ENCODE peak calls at places on chromosomes 7 and 10, in ten cellular contexts. One of them, this sample, is unnamed.
A peak's percentile ranks its signal among the peaks of the same experiment; 100 is the strongest.

GRCh38 chr7:127792528-127793342 is 140.7 kb downstream of the SND1 start:
- DNase-seq in NCI-H2081: peak; percentile 24
- DNase-seq in IMR-90: no peak
- DNase-seq in fibroblast of gingiva: no peak
- DNase-seq in NCI-H748 treated with DMSO at 0.1 percent for 48 hours: peak; percentile 31
- DNase-seq in mucosa of gallbladder: no peak
- DNase-seq in activated CD8-positive, alpha-beta T cell treated with anti-CD3 and anti-CD28 coated beads for 36 hours: peak; percentile 42
- DNase-seq in upper lobe of left lung: peak; percentile 48
- DNase-seq in HT1080: peak; percentile 13
- DNase-seq in stimulated activated CD8-positive, alpha-beta memory T cell treated with anti-CD3 and anti-CD28 coated beads, Interleukin-4, amount 100 ng/mL, for 4 hours: no peak
- DNase-seq in this sample: no peak

GRCh38 chr7:322111-322671 is 32.2 kb downstream of the FOXL3 start:
- DNase-seq in mucosa of gallbladder: peak; percentile 73
- DNase-seq in upper lobe of left lung: peak; percentile 77
- DNase-seq in NCI-H2081: peak; percentile 54
- DNase-seq in HT1080: no peak
- DNase-seq in IMR-90: peak; percentile 3
- DNase-seq in stimulated activated CD8-positive, alpha-beta memory T cell treated with anti-CD3 and anti-CD28 coated beads, Interleukin-4, amount 100 ng/mL, for 4 hours: peak; percentile 57
- DNase-seq in NCI-H748 treated with DMSO at 0.1 percent for 48 hours: peak; percentile 15
- DNase-seq in fibroblast of gingiva: no peak
- DNase-seq in activated CD8-positive, alpha-beta T cell treated with anti-CD3 and anti-CD28 coated beads for 36 hours: peak; percentile 81
- DNase-seq in this sample: no peak

GRCh38 chr7:266851-267840 is 22.8 kb upstream of the FOXL3 start:
- DNase-seq in NCI-H2081: peak; percentile 68
- DNase-seq in fibroblast of gingiva: no peak
- DNase-seq in IMR-90: no peak
- DNase-seq in stimulated activated CD8-positive, alpha-beta memory T cell treated with anti-CD3 and anti-CD28 coated beads, Interleukin-4, amount 100 ng/mL, for 4 hours: no peak
- DNase-seq in mucosa of gallbladder: no peak
- DNase-seq in upper lobe of left lung: peak; percentile 30
- DNase-seq in NCI-H748 treated with DMSO at 0.1 percent for 48 hours: no peak
- DNase-seq in activated CD8-positive, alpha-beta T cell treated with anti-CD3 and anti-CD28 coated beads for 36 hours: peak; percentile 13
- DNase-seq in HT1080: no peak
- DNase-seq in this sample: no peak

GRCh38 chr10:85617751-85618150 is 748.8 kb downstream of the GRID1 start:
- DNase-seq in fibroblast of gingiva: no peak
- DNase-seq in mucosa of gallbladder: no peak
- DNase-seq in IMR-90: no peak
- DNase-seq in activated CD8-positive, alpha-beta T cell treated with anti-CD3 and anti-CD28 coated beads for 36 hours: no peak
- DNase-seq in stimulated activated CD8-positive, alpha-beta memory T cell treated with anti-CD3 and anti-CD28 coated beads, Interleukin-4, amount 100 ng/mL, for 4 hours: no peak
- DNase-seq in NCI-H2081: no peak
- DNase-seq in NCI-H748 treated with DMSO at 0.1 percent for 48 hours: no peak
- DNase-seq in upper lobe of left lung: no peak
- DNase-seq in HT1080: no peak
- DNase-seq in this sample: no peak

GRCh38 chr10:78648256-78648860 is 420.4 kb upstream of the ZMIZ1 start:
- DNase-seq in stimulated activated CD8-positive, alpha-beta memory T cell treated with anti-CD3 and anti-CD28 coated beads, Interleukin-4, amount 100 ng/mL, for 4 hours: no peak
- DNase-seq in NCI-H748 treated with DMSO at 0.1 percent for 48 hours: no peak
- DNase-seq in HT1080: no peak
- DNase-seq in upper lobe of left lung: no peak
- DNase-seq in activated CD8-positive, alpha-beta T cell treated with anti-CD3 and anti-CD28 coated beads for 36 hours: no peak
- DNase-seq in NCI-H2081: no peak
- DNase-seq in mucosa of gallbladder: no peak
- DNase-seq in fibroblast of gingiva: no peak
- DNase-seq in IMR-90: peak; percentile 55
- DNase-seq in this sample: no peak

GRCh38 chr10:77977975-77978759 is 51.1 kb downstream of the POLR3A start:
- DNase-seq in activated CD8-positive, alpha-beta T cell treated with anti-CD3 and anti-CD28 coated beads for 36 hours: no peak
- DNase-seq in IMR-90: no peak
- DNase-seq in stimulated activated CD8-positive, alpha-beta memory T cell treated with anti-CD3 and anti-CD28 coated beads, Interleukin-4, amount 100 ng/mL, for 4 hours: no peak
- DNase-seq in mucosa of gallbladder: no peak
- DNase-seq in NCI-H2081: no peak
- DNase-seq in fibroblast of gingiva: no peak
- DNase-seq in upper lobe of left lung: no peak
- DNase-seq in NCI-H748 treated with DMSO at 0.1 percent for 48 hours: no peak
- DNase-seq in HT1080: no peak
- DNase-seq in this sample: no peak

GRCh38 chr10:127997937-127998336 is 91.0 kb downstream of the PTPRE start:
- DNase-seq in HT1080: no peak
- DNase-seq in IMR-90: no peak
- DNase-seq in fibroblast of gingiva: no peak
- DNase-seq in upper lobe of left lung: no peak
- DNase-seq in stimulated activated CD8-positive, alpha-beta memory T cell treated with anti-CD3 and anti-CD28 coated beads, Interleukin-4, amount 100 ng/mL, for 4 hours: no peak
- DNase-seq in mucosa of gallbladder: no peak
- DNase-seq in NCI-H2081: no peak
- DNase-seq in NCI-H748 treated with DMSO at 0.1 percent for 48 hours: no peak
- DNase-seq in activated CD8-positive, alpha-beta T cell treated with anti-CD3 and anti-CD28 coated beads for 36 hours: no peak
- DNase-seq in this sample: no peak

GRCh38 chr7:137791947-137792346 is 54.8 kb downstream of the DGKI start:
- DNase-seq in activated CD8-positive, alpha-beta T cell treated with anti-CD3 and anti-CD28 coated beads for 36 hours: no peak
- DNase-seq in NCI-H748 treated with DMSO at 0.1 percent for 48 hours: no peak
- DNase-seq in NCI-H2081: peak; percentile 9
- DNase-seq in IMR-90: no peak
- DNase-seq in upper lobe of left lung: no peak
- DNase-seq in HT1080: no peak
- DNase-seq in stimulated activated CD8-positive, alpha-beta memory T cell treated with anti-CD3 and anti-CD28 coated beads, Interleukin-4, amount 100 ng/mL, for 4 hours: no peak
- DNase-seq in mucosa of gallbladder: no peak
- DNase-seq in fibroblast of gingiva: no peak
- DNase-seq in this sample: no peak

GRCh38 chr10:60910543-60910942 is 33.4 kb downstream of the RHOBTB1 start:
- DNase-seq in IMR-90: no peak
- DNase-seq in mucosa of gallbladder: peak; percentile 54
- DNase-seq in stimulated activated CD8-positive, alpha-beta memory T cell treated with anti-CD3 and anti-CD28 coated beads, Interleukin-4, amount 100 ng/mL, for 4 hours: no peak
- DNase-seq in HT1080: no peak
- DNase-seq in fibroblast of gingiva: no peak
- DNase-seq in NCI-H2081: no peak
- DNase-seq in upper lobe of left lung: peak; percentile 67
- DNase-seq in activated CD8-positive, alpha-beta T cell treated with anti-CD3 and anti-CD28 coated beads for 36 hours: no peak
- DNase-seq in NCI-H748 treated with DMSO at 0.1 percent for 48 hours: no peak
- DNase-seq in this sample: no peak

GRCh38 chr10:121096617-121097431 is 245.7 kb downstream of the WDR11 start:
- DNase-seq in HT1080: peak; percentile 53
- DNase-seq in activated CD8-positive, alpha-beta T cell treated with anti-CD3 and anti-CD28 coated beads for 36 hours: no peak
- DNase-seq in stimulated activated CD8-positive, alpha-beta memory T cell treated with anti-CD3 and anti-CD28 coated beads, Interleukin-4, amount 100 ng/mL, for 4 hours: no peak
- DNase-seq in NCI-H2081: no peak
- DNase-seq in upper lobe of left lung: no peak
- DNase-seq in IMR-90: no peak
- DNase-seq in fibroblast of gingiva: no peak
- DNase-seq in mucosa of gallbladder: peak; percentile 49
- DNase-seq in NCI-H748 treated with DMSO at 0.1 percent for 48 hours: no peak
- DNase-seq in this sample: no peak

GRCh38 chr10:4678951-4679671 is 146.9 kb upstream of the AKR1E2 start:
- DNase-seq in NCI-H748 treated with DMSO at 0.1 percent for 48 hours: no peak
- DNase-seq in fibroblast of gingiva: no peak
- DNase-seq in NCI-H2081: no peak
- DNase-seq in IMR-90: no peak
- DNase-seq in activated CD8-positive, alpha-beta T cell treated with anti-CD3 and anti-CD28 coated beads for 36 hours: no peak
- DNase-seq in mucosa of gallbladder: no peak
- DNase-seq in upper lobe of left lung: no peak
- DNase-seq in HT1080: no peak
- DNase-seq in stimulated activated CD8-positive, alpha-beta memory T cell treated with anti-CD3 and anti-CD28 coated beads, Interleukin-4, amount 100 ng/mL, for 4 hours: no peak
- DNase-seq in this sample: no peak

GRCh38 chr10:80532571-80532970 is 5.1 kb upstream of the SH2D4B start:
- DNase-seq in IMR-90: no peak
- DNase-seq in mucosa of gallbladder: no peak
- DNase-seq in activated CD8-positive, alpha-beta T cell treated with anti-CD3 and anti-CD28 coated beads for 36 hours: no peak
- DNase-seq in NCI-H2081: no peak
- DNase-seq in stimulated activated CD8-positive, alpha-beta memory T cell treated with anti-CD3 and anti-CD28 coated beads, Interleukin-4, amount 100 ng/mL, for 4 hours: no peak
- DNase-seq in fibroblast of gingiva: no peak
- DNase-seq in upper lobe of left lung: no peak
- DNase-seq in NCI-H748 treated with DMSO at 0.1 percent for 48 hours: no peak
- DNase-seq in HT1080: no peak
- DNase-seq in this sample: no peak

GRCh38 chr7:74282748-74283459 is 6.3 kb upstream of the CLIP2 start:
- DNase-seq in fibroblast of gingiva: no peak
- DNase-seq in HT1080: no peak
- DNase-seq in stimulated activated CD8-positive, alpha-beta memory T cell treated with anti-CD3 and anti-CD28 coated beads, Interleukin-4, amount 100 ng/mL, for 4 hours: no peak
- DNase-seq in IMR-90: no peak
- DNase-seq in upper lobe of left lung: no peak
- DNase-seq in mucosa of gallbladder: no peak
- DNase-seq in NCI-H2081: no peak
- DNase-seq in activated CD8-positive, alpha-beta T cell treated with anti-CD3 and anti-CD28 coated beads for 36 hours: no peak
- DNase-seq in NCI-H748 treated with DMSO at 0.1 percent for 48 hours: no peak
- DNase-seq in this sample: no peak

GRCh38 chr10:126500866-126501265 is 112.6 kb upstream of the ADAM12 start:
- DNase-seq in fibroblast of gingiva: peak; percentile 59
- DNase-seq in IMR-90: peak; percentile 56
- DNase-seq in stimulated activated CD8-positive, alpha-beta memory T cell treated with anti-CD3 and anti-CD28 coated beads, Interleukin-4, amount 100 ng/mL, for 4 hours: no peak
- DNase-seq in NCI-H2081: no peak
- DNase-seq in HT1080: peak; percentile 32
- DNase-seq in NCI-H748 treated with DMSO at 0.1 percent for 48 hours: no peak
- DNase-seq in activated CD8-positive, alpha-beta T cell treated with anti-CD3 and anti-CD28 coated beads for 36 hours: no peak
- DNase-seq in upper lobe of left lung: no peak
- DNase-seq in mucosa of gallbladder: no peak
- DNase-seq in this sample: no peak

GRCh38 chr7:1458676-1459511 is at the start of gene MICALL2:
- DNase-seq in activated CD8-positive, alpha-beta T cell treated with anti-CD3 and anti-CD28 coated beads for 36 hours: peak; percentile 60
- DNase-seq in fibroblast of gingiva: peak; percentile 79
- DNase-seq in stimulated activated CD8-positive, alpha-beta memory T cell treated with anti-CD3 and anti-CD28 coated beads, Interleukin-4, amount 100 ng/mL, for 4 hours: no peak
- DNase-seq in NCI-H2081: no peak
- DNase-seq in HT1080: peak; percentile 89
- DNase-seq in mucosa of gallbladder: peak; percentile 72
- DNase-seq in NCI-H748 treated with DMSO at 0.1 percent for 48 hours: no peak
- DNase-seq in IMR-90: peak; percentile 85
- DNase-seq in upper lobe of left lung: peak; percentile 87
- DNase-seq in this sample: no peak

GRCh38 chr10:100518761-100519241 is 860 bp downstream of the SEC31B start:
- DNase-seq in mucosa of gallbladder: peak; percentile 72
- DNase-seq in NCI-H748 treated with DMSO at 0.1 percent for 48 hours: peak; percentile 50
- DNase-seq in upper lobe of left lung: peak; percentile 71
- DNase-seq in IMR-90: peak; percentile 70
- DNase-seq in activated CD8-positive, alpha-beta T cell treated with anti-CD3 and anti-CD28 coated beads for 36 hours: peak; percentile 82
- DNase-seq in fibroblast of gingiva: peak; percentile 38
- DNase-seq in HT1080: peak; percentile 64
- DNase-seq in NCI-H2081: peak; percentile 11
- DNase-seq in stimulated activated CD8-positive, alpha-beta memory T cell treated with anti-CD3 and anti-CD28 coated beads, Interleukin-4, amount 100 ng/mL, for 4 hours: no peak
- DNase-seq in this sample: peak; percentile 63

GRCh38 chr7:104971290-104972071 is 42.5 kb upstream of the KMT2E start:
- DNase-seq in IMR-90: peak; percentile 60
- DNase-seq in NCI-H2081: peak; percentile 88
- DNase-seq in HT1080: peak; percentile 58
- DNase-seq in mucosa of gallbladder: no peak
- DNase-seq in NCI-H748 treated with DMSO at 0.1 percent for 48 hours: no peak
- DNase-seq in upper lobe of left lung: peak; percentile 67
- DNase-seq in fibroblast of gingiva: peak; percentile 84
- DNase-seq in activated CD8-positive, alpha-beta T cell treated with anti-CD3 and anti-CD28 coated beads for 36 hours: no peak
- DNase-seq in stimulated activated CD8-positive, alpha-beta memory T cell treated with anti-CD3 and anti-CD28 coated beads, Interleukin-4, amount 100 ng/mL, for 4 hours: no peak
- DNase-seq in this sample: no peak

GRCh38 chr7:78499966-78500365 is 701.4 kb downstream of the PHTF2 start:
- DNase-seq in activated CD8-positive, alpha-beta T cell treated with anti-CD3 and anti-CD28 coated beads for 36 hours: no peak
- DNase-seq in stimulated activated CD8-positive, alpha-beta memory T cell treated with anti-CD3 and anti-CD28 coated beads, Interleukin-4, amount 100 ng/mL, for 4 hours: no peak
- DNase-seq in upper lobe of left lung: no peak
- DNase-seq in NCI-H748 treated with DMSO at 0.1 percent for 48 hours: no peak
- DNase-seq in fibroblast of gingiva: peak; percentile 24
- DNase-seq in mucosa of gallbladder: no peak
- DNase-seq in IMR-90: peak; percentile 44
- DNase-seq in HT1080: no peak
- DNase-seq in NCI-H2081: no peak
- DNase-seq in this sample: no peak

GRCh38 chr7:105219771-105220160 is 169.0 kb downstream of the SRPK2 start:
- DNase-seq in mucosa of gallbladder: no peak
- DNase-seq in stimulated activated CD8-positive, alpha-beta memory T cell treated with anti-CD3 and anti-CD28 coated beads, Interleukin-4, amount 100 ng/mL, for 4 hours: no peak
- DNase-seq in NCI-H2081: no peak
- DNase-seq in activated CD8-positive, alpha-beta T cell treated with anti-CD3 and anti-CD28 coated beads for 36 hours: no peak
- DNase-seq in upper lobe of left lung: no peak
- DNase-seq in IMR-90: peak; percentile 85
- DNase-seq in HT1080: peak; percentile 50
- DNase-seq in fibroblast of gingiva: peak; percentile 5
- DNase-seq in NCI-H748 treated with DMSO at 0.1 percent for 48 hours: no peak
- DNase-seq in this sample: no peak

GRCh38 chr7:69695998-69696657 is 97.9 kb downstream of the AUTS2 start:
- DNase-seq in upper lobe of left lung: no peak
- DNase-seq in NCI-H748 treated with DMSO at 0.1 percent for 48 hours: no peak
- DNase-seq in fibroblast of gingiva: no peak
- DNase-seq in activated CD8-positive, alpha-beta T cell treated with anti-CD3 and anti-CD28 coated beads for 36 hours: peak; percentile 18
- DNase-seq in NCI-H2081: no peak
- DNase-seq in mucosa of gallbladder: no peak
- DNase-seq in IMR-90: no peak
- DNase-seq in stimulated activated CD8-positive, alpha-beta memory T cell treated with anti-CD3 and anti-CD28 coated beads, Interleukin-4, amount 100 ng/mL, for 4 hours: no peak
- DNase-seq in HT1080: no peak
- DNase-seq in this sample: no peak

GRCh38 chr10:100828744-100829102 is 83.3 kb downstream of the PAX2 start:
- DNase-seq in NCI-H748 treated with DMSO at 0.1 percent for 48 hours: no peak
- DNase-seq in stimulated activated CD8-positive, alpha-beta memory T cell treated with anti-CD3 and anti-CD28 coated beads, Interleukin-4, amount 100 ng/mL, for 4 hours: no peak
- DNase-seq in activated CD8-positive, alpha-beta T cell treated with anti-CD3 and anti-CD28 coated beads for 36 hours: peak; percentile 43
- DNase-seq in mucosa of gallbladder: no peak
- DNase-seq in fibroblast of gingiva: no peak
- DNase-seq in HT1080: no peak
- DNase-seq in NCI-H2081: no peak
- DNase-seq in IMR-90: no peak
- DNase-seq in upper lobe of left lung: no peak
- DNase-seq in this sample: peak; percentile 10

GRCh38 chr7:92667816-92668540 is 77.8 kb upstream of the FAM133B start:
- DNase-seq in stimulated activated CD8-positive, alpha-beta memory T cell treated with anti-CD3 and anti-CD28 coated beads, Interleukin-4, amount 100 ng/mL, for 4 hours: no peak
- DNase-seq in activated CD8-positive, alpha-beta T cell treated with anti-CD3 and anti-CD28 coated beads for 36 hours: no peak
- DNase-seq in IMR-90: peak; percentile 83
- DNase-seq in NCI-H748 treated with DMSO at 0.1 percent for 48 hours: no peak
- DNase-seq in upper lobe of left lung: no peak
- DNase-seq in HT1080: peak; percentile 44
- DNase-seq in fibroblast of gingiva: no peak
- DNase-seq in NCI-H2081: no peak
- DNase-seq in mucosa of gallbladder: no peak
- DNase-seq in this sample: no peak

GRCh38 chr10:63430091-63430998 is 35.4 kb downstream of the JMJD1C start:
- DNase-seq in HT1080: peak; percentile 43
- DNase-seq in NCI-H2081: no peak
- DNase-seq in fibroblast of gingiva: peak; percentile 52
- DNase-seq in mucosa of gallbladder: no peak
- DNase-seq in upper lobe of left lung: no peak
- DNase-seq in IMR-90: peak; percentile 74
- DNase-seq in stimulated activated CD8-positive, alpha-beta memory T cell treated with anti-CD3 and anti-CD28 coated beads, Interleukin-4, amount 100 ng/mL, for 4 hours: no peak
- DNase-seq in NCI-H748 treated with DMSO at 0.1 percent for 48 hours: no peak
- DNase-seq in activated CD8-positive, alpha-beta T cell treated with anti-CD3 and anti-CD28 coated beads for 36 hours: no peak
- DNase-seq in this sample: no peak

GRCh38 chr7:8147004-8147403 is 115.0 kb downstream of the ICA1 start:
- DNase-seq in upper lobe of left lung: no peak
- DNase-seq in activated CD8-positive, alpha-beta T cell treated with anti-CD3 and anti-CD28 coated beads for 36 hours: no peak
- DNase-seq in NCI-H2081: no peak
- DNase-seq in HT1080: no peak
- DNase-seq in stimulated activated CD8-positive, alpha-beta memory T cell treated with anti-CD3 and anti-CD28 coated beads, Interleukin-4, amount 100 ng/mL, for 4 hours: no peak
- DNase-seq in NCI-H748 treated with DMSO at 0.1 percent for 48 hours: peak; percentile 53
- DNase-seq in IMR-90: no peak
- DNase-seq in fibroblast of gingiva: no peak
- DNase-seq in mucosa of gallbladder: no peak
- DNase-seq in this sample: peak; percentile 5

This sample was measured in NCI-H510A treated with DMSO at 0.1 percent for 48 hours.